ENCODE peak calls at places on chromosomes 16 and 17, in eight cellular contexts. A is GM19239; P is stimulated activated CD4-positive, alpha-beta T cell treated with anti-CD3 and anti-CD28 coated beads, TNF-alpha, amount 100 ng/mL, for 48 hours; D is activated gamma-delta T cell treated with Interleukin-2 at 50 U/mL for 16 hours; V is progenitor cell of endocrine pancreas; Z is ureter; H is CD4-positive, alpha-beta memory T cell; G is tibial nerve. R is an unnamed sample.
A peak's percentile ranks its signal among the peaks of the same experiment; 100 is the strongest.

GRCh38 chr17:37713028-37713431 is 31.8 kb downstream of the HNF1B start:
- DNase-seq in D (no peak), G (no peak), Z (no peak), A (no peak), V (no peak), P (no peak), H (no peak), R (no peak)

GRCh38 chr16:7581175-7581574 is 248.5 kb downstream of the RBFOX1 start:
- DNase-seq in V (no peak), D (no peak), A (no peak), G (no peak), H (no peak), Z (no peak), P (no peak), R (no peak)

GRCh38 chr17:28996554-28997096 is 9.2 kb downstream of the SEZ6 start:
- DNase-seq in P (no peak), A (no peak), D (no peak), Z (no peak), G (no peak), V (no peak), H (no peak), R (no peak)

GRCh38 chr16:85005278-85006069 is 5.9 kb downstream of the ZDHHC7 start:
- DNase-seq in H (no peak), G (no peak), A (no peak), P (no peak), Z (no peak), D (no peak), V (no peak), R (no peak)

GRCh38 chr16:70437017-70437581 is 1.8 kb downstream of the ST3GAL2 start:
- DNase-seq in P (no peak), A (no peak), G (no peak), D (no peak), H (no peak), Z (no peak), V (no peak), R (no peak)

GRCh38 chr16:27106305-27106704 is 39.6 kb downstream of the C16orf82 start:
- DNase-seq in V (no peak), P (no peak), A (no peak), D (no peak), G (no peak), Z (no peak), H (no peak), R (no peak)

GRCh38 chr16:70725912-70726828 is 40.3 kb upstream of the MTSS2 start:
- DNase-seq in Z (no peak), G (no peak), D (no peak), P (no peak), A (no peak), V (no peak), H (no peak), R (peak; percentile 79)

GRCh38 chr16:19113577-19114358 is at the start of gene ITPRIPL2:
- DNase-seq in G (peak; percentile 74), V (peak; percentile 29), D (no peak), Z (peak; percentile 90), P (no peak), H (no peak), A (no peak), R (peak; percentile 91)

GRCh38 chr17:29127840-29128239 is 52.4 kb downstream of the MYO18A start:
- DNase-seq in H (no peak), D (no peak), A (no peak), V (no peak), Z (no peak), P (no peak), G (no peak), R (no peak)

GRCh38 chr16:7115898-7116297 is 216.7 kb upstream of the RBFOX1 start:
- DNase-seq in G (no peak), P (no peak), D (no peak), H (no peak), V (no peak), Z (no peak), A (no peak), R (no peak)

GRCh38 chr16:46482895-46483294 is 138.3 kb downstream of the SHCBP1 start:
- DNase-seq in D (no peak), Z (no peak), A (no peak), G (no peak), V (no peak), H (no peak), P (no peak), R (no peak)

GRCh38 chr16:67613808-67614207 is 31.1 kb upstream of the CARMIL2 start:
- DNase-seq in Z (no peak), P (no peak), V (no peak), D (no peak), G (no peak), A (no peak), H (no peak), R (no peak)

GRCh38 chr17:78278139-78278741 is 46.8 kb downstream of the TMEM235 start:
- DNase-seq in Z (no peak), A (no peak), V (no peak), D (no peak), P (no peak), G (no peak), H (no peak), R (no peak)

GRCh38 chr17:77736207-77736600 is 222.3 kb upstream of the TNRC6C start:
- DNase-seq in G (no peak), A (no peak), H (no peak), Z (no peak), P (no peak), D (no peak), V (peak; percentile 8), R (no peak)

GRCh38 chr17:74325376-74325742 is 667 bp upstream of the KIF19 start:
- DNase-seq in D (no peak), A (no peak), H (no peak), G (no peak), P (no peak), V (no peak), Z (no peak), R (peak; percentile 23)

GRCh38 chr16:67517661-67518423 is 10.8 kb upstream of the RIPOR1 start:
- DNase-seq in G (no peak), H (no peak), A (no peak), V (no peak), D (no peak), P (no peak), Z (no peak), R (no peak)

R was measured in heart right ventricle.